ENCODE peak calls at places on chromosome 16, in seven cellular contexts. One of them, this sample, is unnamed.

GRCh38 chr16:19919142-19919541 is 34.5 kb upstream of the GPRC5B start:
- DNase-seq in sigmoid colon: no peak
- DNase-seq in PC-9: no peak
- DNase-seq in IMR-90: no peak
- DNase-seq in osteoblast: no peak
- DNase-seq in pancreas: no peak
- DNase-seq in mammary epithelial cell: no peak
- DNase-seq in this sample: no peak

GRCh38 chr16:80852261-80852872 is 48.0 kb upstream of the CDYL2 start:
- DNase-seq in IMR-90: peak; percentile 28
- DNase-seq in mammary epithelial cell: peak; percentile 2
- DNase-seq in pancreas: no peak
- DNase-seq in osteoblast: no peak
- DNase-seq in PC-9: no peak
- DNase-seq in sigmoid colon: no peak
- DNase-seq in this sample: no peak

GRCh38 chr16:87918866-87919680 is 17.3 kb downstream of the CA5A start:
- DNase-seq in pancreas: no peak
- DNase-seq in sigmoid colon: no peak
- DNase-seq in IMR-90: no peak
- DNase-seq in mammary epithelial cell: no peak
- DNase-seq in PC-9: no peak
- DNase-seq in osteoblast: peak; percentile 73
- DNase-seq in this sample: no peak

GRCh38 chr16:30745082-30745481 is 3.1 kb upstream of the PHKG2 start:
- DNase-seq in PC-9: no peak
- DNase-seq in sigmoid colon: no peak
- DNase-seq in mammary epithelial cell: peak; percentile 26
- DNase-seq in osteoblast: no peak
- DNase-seq in pancreas: no peak
- DNase-seq in IMR-90: no peak
- DNase-seq in this sample: no peak

GRCh38 chr16:51549836-51550235 is 398.8 kb upstream of the SALL1 start:
- DNase-seq in osteoblast: no peak
- DNase-seq in PC-9: no peak
- DNase-seq in mammary epithelial cell: peak; percentile 57
- DNase-seq in IMR-90: peak; percentile 62
- DNase-seq in pancreas: no peak
- DNase-seq in sigmoid colon: no peak
- DNase-seq in this sample: no peak

GRCh38 chr16:16017812-16018211 is 68.4 kb downstream of the ABCC1 start:
- DNase-seq in IMR-90: peak; percentile 39
- DNase-seq in sigmoid colon: no peak
- DNase-seq in osteoblast: no peak
- DNase-seq in mammary epithelial cell: peak; percentile 19
- DNase-seq in pancreas: no peak
- DNase-seq in PC-9: no peak
- DNase-seq in this sample: no peak

GRCh38 chr16:89073346-89074221 is 20.1 kb upstream of the ACSF3 start:
- DNase-seq in PC-9: no peak
- DNase-seq in mammary epithelial cell: no peak
- DNase-seq in osteoblast: no peak
- DNase-seq in pancreas: no peak
- DNase-seq in IMR-90: no peak
- DNase-seq in sigmoid colon: no peak
- DNase-seq in this sample: no peak

GRCh38 chr16:23650674-23651073 is 9.4 kb downstream of the DCTN5 start:
- DNase-seq in osteoblast: no peak
- DNase-seq in PC-9: no peak
- DNase-seq in IMR-90: peak; percentile 20
- DNase-seq in mammary epithelial cell: no peak
- DNase-seq in sigmoid colon: no peak
- DNase-seq in pancreas: no peak
- DNase-seq in this sample: no peak

GRCh38 chr16:84754353-84754856 is 54.6 kb downstream of the USP10 start:
- DNase-seq in sigmoid colon: peak; percentile 85
- DNase-seq in IMR-90: peak; percentile 93
- DNase-seq in osteoblast: peak; percentile 72
- DNase-seq in PC-9: peak; percentile 75
- DNase-seq in mammary epithelial cell: peak; percentile 84
- DNase-seq in pancreas: no peak
- DNase-seq in this sample: no peak

GRCh38 chr16:27726621-27727275 is 176.8 kb downstream of the KATNIP start:
- DNase-seq in PC-9: no peak
- DNase-seq in sigmoid colon: no peak
- DNase-seq in mammary epithelial cell: no peak
- DNase-seq in IMR-90: peak; percentile 53
- DNase-seq in osteoblast: no peak
- DNase-seq in pancreas: no peak
- DNase-seq in this sample: no peak

GRCh38 chr16:53501216-53501859 is 1.7 kb downstream of the AKTIP start:
- DNase-seq in sigmoid colon: no peak
- DNase-seq in IMR-90: no peak
- DNase-seq in pancreas: no peak
- DNase-seq in osteoblast: no peak
- DNase-seq in PC-9: peak; percentile 60
- DNase-seq in mammary epithelial cell: peak; percentile 23
- DNase-seq in this sample: no peak

GRCh38 chr16:4682616-4683254 is 10.6 kb upstream of the NUDT16L1 start:
- DNase-seq in IMR-90: peak; percentile 18
- DNase-seq in pancreas: peak; percentile 50
- DNase-seq in osteoblast: peak; percentile 92
- DNase-seq in PC-9: peak; percentile 71
- DNase-seq in sigmoid colon: peak; percentile 77
- DNase-seq in mammary epithelial cell: peak; percentile 44
- DNase-seq in this sample: peak; percentile 76

GRCh38 chr16:53372942-53373871 is 61.1 kb upstream of the RBL2 start:
- DNase-seq in IMR-90: no peak
- DNase-seq in PC-9: peak; percentile 67
- DNase-seq in osteoblast: peak; percentile 77
- DNase-seq in mammary epithelial cell: peak; percentile 74
- DNase-seq in sigmoid colon: no peak
- DNase-seq in pancreas: peak; percentile 81
- DNase-seq in this sample: peak; percentile 84

GRCh38 chr16:60741810-60742209 is 1294.4 kb downstream of the CDH8 start:
- DNase-seq in IMR-90: no peak
- DNase-seq in PC-9: no peak
- DNase-seq in osteoblast: no peak
- DNase-seq in mammary epithelial cell: no peak
- DNase-seq in pancreas: no peak
- DNase-seq in sigmoid colon: no peak
- DNase-seq in this sample: no peak

GRCh38 chr16:47046726-47047602 is 73.5 kb upstream of the DNAJA2 start:
- DNase-seq in IMR-90: no peak
- DNase-seq in sigmoid colon: no peak
- DNase-seq in pancreas: no peak
- DNase-seq in mammary epithelial cell: no peak
- DNase-seq in PC-9: no peak
- DNase-seq in osteoblast: peak; percentile 45
- DNase-seq in this sample: no peak

GRCh38 chr16:82972520-82972919 is 345.8 kb downstream of the CDH13 start:
- DNase-seq in IMR-90: no peak
- DNase-seq in PC-9: no peak
- DNase-seq in pancreas: no peak
- DNase-seq in osteoblast: no peak
- DNase-seq in mammary epithelial cell: no peak
- DNase-seq in sigmoid colon: no peak
- DNase-seq in this sample: no peak

GRCh38 chr16:27759301-27759871 is 209.4 kb downstream of the KATNIP start:
- DNase-seq in mammary epithelial cell: peak; percentile 36
- DNase-seq in IMR-90: peak; percentile 72
- DNase-seq in sigmoid colon: no peak
- DNase-seq in PC-9: peak; percentile 48
- DNase-seq in pancreas: no peak
- DNase-seq in osteoblast: peak; percentile 81
- DNase-seq in this sample: peak; percentile 32

GRCh38 chr16:76194621-76195015 is 82.6 kb upstream of the CNTNAP4 start:
- DNase-seq in PC-9: no peak
- DNase-seq in osteoblast: no peak
- DNase-seq in mammary epithelial cell: peak; percentile 89
- DNase-seq in IMR-90: no peak
- DNase-seq in sigmoid colon: no peak
- DNase-seq in pancreas: no peak
- DNase-seq in this sample: no peak

GRCh38 chr16:51391798-51392511 is 240.9 kb upstream of the SALL1 start:
- DNase-seq in mammary epithelial cell: no peak
- DNase-seq in sigmoid colon: no peak
- DNase-seq in pancreas: no peak
- DNase-seq in IMR-90: no peak
- DNase-seq in PC-9: no peak
- DNase-seq in osteoblast: peak; percentile 1
- DNase-seq in this sample: no peak

GRCh38 chr16:3857189-3858013 is 23.1 kb downstream of the CREBBP start:
- DNase-seq in osteoblast: peak; percentile 75
- DNase-seq in IMR-90: peak; percentile 67
- DNase-seq in PC-9: no peak
- DNase-seq in mammary epithelial cell: peak; percentile 71
- DNase-seq in pancreas: no peak
- DNase-seq in sigmoid colon: peak; percentile 80
- DNase-seq in this sample: no peak

GRCh38 chr16:87145181-87146176 is 171.7 kb downstream of the C16orf95 start:
- DNase-seq in mammary epithelial cell: peak; percentile 16
- DNase-seq in sigmoid colon: no peak
- DNase-seq in PC-9: peak; percentile 84
- DNase-seq in IMR-90: peak; percentile 46
- DNase-seq in pancreas: no peak
- DNase-seq in osteoblast: peak; percentile 96
- DNase-seq in this sample: no peak

GRCh38 chr16:6482861-6483530 is 849.6 kb upstream of the RBFOX1 start:
- DNase-seq in mammary epithelial cell: no peak
- DNase-seq in pancreas: no peak
- DNase-seq in sigmoid colon: no peak
- DNase-seq in PC-9: no peak
- DNase-seq in IMR-90: no peak
- DNase-seq in osteoblast: no peak
- DNase-seq in this sample: no peak

GRCh38 chr16:27085182-27085581 is 18.5 kb downstream of the C16orf82 start:
- DNase-seq in sigmoid colon: peak; percentile 33
- DNase-seq in IMR-90: no peak
- DNase-seq in pancreas: no peak
- DNase-seq in PC-9: no peak
- DNase-seq in mammary epithelial cell: no peak
- DNase-seq in osteoblast: no peak
- DNase-seq in this sample: no peak

GRCh38 chr16:83953796-83954576 is 946 bp downstream of the OSGIN1 start:
- DNase-seq in mammary epithelial cell: peak; percentile 49
- DNase-seq in PC-9: peak; percentile 67
- DNase-seq in sigmoid colon: no peak
- DNase-seq in pancreas: no peak
- DNase-seq in osteoblast: peak; percentile 85
- DNase-seq in IMR-90: peak; percentile 32
- DNase-seq in this sample: no peak

GRCh38 chr16:75088934-75089333 is 27.6 kb downstream of the LDHD start:
- DNase-seq in pancreas: no peak
- DNase-seq in sigmoid colon: no peak
- DNase-seq in IMR-90: no peak
- DNase-seq in PC-9: no peak
- DNase-seq in mammary epithelial cell: no peak
- DNase-seq in osteoblast: no peak
- DNase-seq in this sample: no peak
- H3K4me1 ChIP-seq in pancreas: peaks cover 8% of the 10 kb centered on the region
- H3K4me1 ChIP-seq in sigmoid colon: peaks cover 54% of the 10 kb centered on the region
- H3K4me1 ChIP-seq in IMR-90: peaks cover 22% of the 10 kb centered on the region
- H3K4me1 ChIP-seq in PC-9: peaks cover 34% of the 10 kb centered on the region
- H3K4me1 ChIP-seq in mammary epithelial cell: peaks cover 17% of the 10 kb centered on the region
- H3K4me1 ChIP-seq in osteoblast: no peaks in the 10 kb centered on the region
- H3K4me1 ChIP-seq in this sample: peaks cover 37% of the 10 kb centered on the region

GRCh38 chr16:67445126-67445426 is 14.2 kb downstream of the HSD11B2 start:
- DNase-seq in pancreas: no peak
- DNase-seq in sigmoid colon: no peak
- DNase-seq in osteoblast: no peak
- DNase-seq in PC-9: no peak
- DNase-seq in IMR-90: no peak
- DNase-seq in mammary epithelial cell: no peak
- DNase-seq in this sample: no peak
- H3K27ac ChIP-seq in pancreas: peak overlapping the region; percentile 41
- H3K27ac ChIP-seq in sigmoid colon: peak overlapping the region; percentile 78
- H3K27ac ChIP-seq in osteoblast: no peak overlapping the region
- H3K27ac ChIP-seq in PC-9: no peak overlapping the region
- H3K27ac ChIP-seq in IMR-90: no peak overlapping the region
- H3K27ac ChIP-seq in mammary epithelial cell: no peak overlapping the region
- H3K27ac ChIP-seq in this sample: peak overlapping the region; percentile 67

GRCh38 chr16:64051826-64052225 is 1070.0 kb downstream of the CDH11 start:
- DNase-seq in osteoblast: no peak
- DNase-seq in IMR-90: no peak
- DNase-seq in mammary epithelial cell: peak; percentile 4
- DNase-seq in sigmoid colon: no peak
- DNase-seq in pancreas: no peak
- DNase-seq in PC-9: no peak
- DNase-seq in this sample: no peak
- TF ChIP-seq CTCF in osteoblast: peak; percentile 48
- TF ChIP-seq CTCF in IMR-90: peak; percentile 33
- TF ChIP-seq CTCF in mammary epithelial cell: peak; percentile 43
- TF ChIP-seq CTCF in sigmoid colon: no peak
- TF ChIP-seq CTCF in pancreas: no peak
- TF ChIP-seq CTCF in PC-9: peak; percentile 54
- TF ChIP-seq CTCF in this sample: no peak

GRCh38 chr16:57591870-57592485 is 36.5 kb upstream of the ADGRG1 start:
- DNase-seq in IMR-90: no peak
- DNase-seq in osteoblast: no peak
- DNase-seq in pancreas: no peak
- DNase-seq in mammary epithelial cell: no peak
- DNase-seq in PC-9: no peak
- DNase-seq in sigmoid colon: no peak
- DNase-seq in this sample: no peak

GRCh38 chr16:57588821-57589220 is 39.6 kb upstream of the ADGRG1 start:
- DNase-seq in mammary epithelial cell: no peak
- DNase-seq in sigmoid colon: peak; percentile 5
- DNase-seq in osteoblast: no peak
- DNase-seq in pancreas: no peak
- DNase-seq in PC-9: no peak
- DNase-seq in IMR-90: no peak
- DNase-seq in this sample: no peak

GRCh38 chr16:57589374-57589773 is 39.1 kb upstream of the ADGRG1 start:
- DNase-seq in mammary epithelial cell: no peak
- DNase-seq in PC-9: no peak
- DNase-seq in IMR-90: no peak
- DNase-seq in osteoblast: no peak
- DNase-seq in sigmoid colon: no peak
- DNase-seq in pancreas: no peak
- DNase-seq in this sample: no peak

GRCh38 chr16:57591086-57591869 is 37.2 kb upstream of the ADGRG1 start:
- DNase-seq in IMR-90: peak; percentile 82
- DNase-seq in pancreas: peak; percentile 76
- DNase-seq in PC-9: peak; percentile 79
- DNase-seq in sigmoid colon: peak; percentile 75
- DNase-seq in mammary epithelial cell: peak; percentile 90
- DNase-seq in osteoblast: peak; percentile 84
- DNase-seq in this sample: peak; percentile 79

DNA sequence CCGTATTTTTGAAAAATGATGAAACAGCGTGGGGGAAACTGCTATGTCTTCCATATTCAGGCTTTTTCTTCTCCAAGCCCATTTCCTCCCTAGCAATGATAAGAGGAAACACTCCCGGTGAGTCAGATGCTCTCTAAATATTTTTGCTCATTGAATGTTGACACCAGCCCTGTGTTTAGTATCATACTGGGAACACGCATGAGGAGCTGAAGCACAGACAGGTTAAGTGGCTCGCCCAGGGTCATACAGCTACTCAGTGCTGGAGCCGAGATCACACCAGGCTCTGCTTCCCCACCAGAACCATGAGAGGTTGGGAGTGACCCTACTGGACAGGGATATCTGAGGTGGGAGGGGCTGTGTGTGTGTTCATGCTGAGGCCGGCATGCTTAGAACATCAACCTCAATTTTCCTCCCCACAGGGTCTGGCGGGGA is 37.8 kb upstream of the ADGRG1 start:
- DNase-seq in mammary epithelial cell: peak; percentile 77
- DNase-seq in PC-9: peak; percentile 81
- DNase-seq in osteoblast: peak; percentile 47
- DNase-seq in sigmoid colon: no peak
- DNase-seq in IMR-90: peak; percentile 80
- DNase-seq in pancreas: no peak
- DNase-seq in this sample: no peak
- H3K4me1 ChIP-seq in mammary epithelial cell: peaks cover 19% of the 10 kb centered on the region
- H3K4me1 ChIP-seq in PC-9: peaks cover 16% of the 10 kb centered on the region
- H3K4me1 ChIP-seq in osteoblast: peaks cover 16% of the 10 kb centered on the region
- H3K4me1 ChIP-seq in sigmoid colon: peaks cover 6% of the 10 kb centered on the region
- H3K4me1 ChIP-seq in IMR-90: peaks cover 8% of the 10 kb centered on the region
- H3K4me1 ChIP-seq in pancreas: no peaks in the 10 kb centered on the region
- H3K4me1 ChIP-seq in this sample: peaks cover 12% of the 10 kb centered on the region